ENCODE peak calls at places on chromosomes 7 and 10, in six cellular contexts. G is GM18507; I is memory B cell; A is NCI-H1436; C is activated T-cell treated with anti-CD3 and anti-CD28 coated beads, Interleukin-2, amount 50 U/mL, for 72 hours; E is left ventricle myocardium inferior. F is an unnamed sample.

GRCh38 chr7:132066776-132067175 is 509.5 kb downstream of the PLXNA4 start:
- DNase-seq in G (no peak), I (no peak), A (no peak), C (no peak), E (peak; percentile 68), F (peak; percentile 37)

GRCh38 chr7:44318296-44318695 is 7.1 kb downstream of the CAMK2B start:
- DNase-seq in G (no peak), I (no peak), A (no peak), C (no peak), E (no peak), F (no peak)

GRCh38 chr7:107980171-107980570 is 22.8 kb downstream of the LAMB1 start:
- DNase-seq in G (no peak), I (no peak), A (no peak), C (no peak), E (no peak), F (no peak)

GRCh38 chr7:23476286-23477169 is 6.2 kb upstream of the IGF2BP3 start:
- DNase-seq in G (no peak), I (no peak), A (no peak), C (no peak), E (no peak), F (no peak)

GRCh38 chr7:137992738-137993394 is 9.0 kb downstream of the CREB3L2 start:
- DNase-seq in G (no peak), I (no peak), A (no peak), C (peak; percentile 37), E (peak; percentile 59), F (peak; percentile 83)

GRCh38 chr10:100817268-100817839 is 72.0 kb downstream of the PAX2 start:
- DNase-seq in G (no peak), I (no peak), A (no peak), C (no peak), E (no peak), F (no peak)

GRCh38 chr10:132517951-132518521 is 19.6 kb upstream of the INPP5A start:
- DNase-seq in G (no peak), I (no peak), A (no peak), C (no peak), E (no peak), F (no peak)

GRCh38 chr10:118799779-118800178 is 45.0 kb upstream of the CACUL1 start:
- DNase-seq in G (no peak), I (no peak), A (no peak), C (no peak), E (no peak), F (no peak)

GRCh38 chr7:155412416-155413253 is 45.3 kb upstream of the EN2 start:
- DNase-seq in G (peak; percentile 64), I (peak; percentile 28), A (peak; percentile 32), C (peak; percentile 61), E (no peak), F (peak; percentile 77)

GRCh38 chr7:66099551-66100407 is 14.9 kb upstream of the CRCP start:
- DNase-seq in G (no peak), I (no peak), A (peak; percentile 45), C (peak; percentile 27), E (peak; percentile 41), F (peak; percentile 80)

GRCh38 chr10:14603539-14604102 is 171.1 kb downstream of the FAM107B start:
- DNase-seq in G (no peak), I (no peak), A (no peak), C (no peak), E (no peak), F (peak; percentile 49)

GRCh38 chr10:52951819-52952218 is 179.2 kb upstream of the MBL2 start:
- DNase-seq in G (peak; percentile 5), I (peak; percentile 10), A (no peak), C (no peak), E (peak; percentile 25), F (peak; percentile 77)

GRCh38 chr7:100682991-100683658 is 9.6 kb downstream of the GNB2 start:
- DNase-seq in G (no peak), I (no peak), A (no peak), C (no peak), E (no peak), F (no peak)

GRCh38 chr7:98233241-98234070 is 18.6 kb downstream of the TECPR1 start:
- DNase-seq in G (no peak), I (no peak), A (no peak), C (no peak), E (no peak), F (no peak)

GRCh38 chr10:133230387-133231195 is 574 bp downstream of the UTF1 start:
- DNase-seq in G (no peak), I (peak; percentile 38), A (no peak), C (peak; percentile 19), E (no peak), F (peak; percentile 61)

GRCh38 chr10:24331457-24331856 is 122.5 kb downstream of the KIAA1217 start:
- DNase-seq in G (no peak), I (no peak), A (no peak), C (no peak), E (peak; percentile 36), F (peak; percentile 23)

GRCh38 chr7:8177109-8177933 is 84.6 kb downstream of the ICA1 start:
- DNase-seq in G (no peak), I (peak; percentile 46), A (no peak), C (no peak), E (no peak), F (no peak)

GRCh38 chr10:3395041-3395440 is 222.5 kb upstream of the PITRM1 start:
- DNase-seq in G (no peak), I (no peak), A (no peak), C (no peak), E (no peak), F (no peak)